ENCODE peak calls at places on chromosomes 7 and 10, in nine cellular contexts. E, S, M, K, C, G, O, Q and B are unnamed samples.

GRCh38 chr10:7027913-7028808 is 382.7 kb downstream of the SFMBT2 start:
- DNase-seq in Q (no peak), C (no peak), G (no peak), S (no peak), K (no peak), M (no peak), O (no peak), E (no peak), B (no peak)

GRCh38 chr10:71424496-71425194 is 27.9 kb downstream of the CDH23 start:
- DNase-seq in C (no peak), G (no peak), O (no peak), M (peak), K (no peak), E (peak), Q (no peak), S (no peak), B (no peak)

GRCh38 chr10:33799281-33799943 is 464.9 kb upstream of the NRP1 start:
- DNase-seq in C (no peak), E (no peak), M (no peak), Q (no peak), O (no peak), K (no peak), G (no peak), S (no peak), B (no peak)

GRCh38 chr10:109912335-109913282 is 10.7 kb downstream of the XPNPEP1 start:
- DNase-seq in G (no peak), C (peak), Q (no peak), K (no peak), E (no peak), S (no peak), O (no peak), M (no peak), B (no peak)

GRCh38 chr7:2046581-2047271 is 186.0 kb downstream of the MAD1L1 start:
- DNase-seq in S (no peak), K (no peak), O (peak), Q (no peak), G (no peak), E (peak), M (peak), C (no peak), B (no peak)

GRCh38 chr10:62633976-62634375 is 170.5 kb upstream of the ADO start:
- DNase-seq in M (no peak), C (no peak), Q (no peak), G (no peak), O (no peak), S (no peak), E (no peak), K (no peak), B (no peak)

GRCh38 chr7:150476819-150477631 is 26.6 kb downstream of the GIMAP8 start:
- DNase-seq in Q (no peak), E (no peak), C (no peak), M (no peak), S (no peak), G (no peak), K (no peak), O (no peak), B (no peak)

GRCh38 chr10:110414563-110415309 is 83.0 kb upstream of the DUSP5 start:
- DNase-seq in K (peak), M (peak), C (peak), G (peak), Q (peak), O (no peak), E (no peak), S (no peak), B (no peak)

GRCh38 chr10:3955954-3956617 is 171.1 kb upstream of the KLF6 start:
- DNase-seq in K (no peak), O (no peak), S (no peak), Q (no peak), E (no peak), C (no peak), G (no peak), M (no peak), B (no peak)

GRCh38 chr10:130661419-130661818 is 525.2 kb downstream of the GLRX3 start:
- DNase-seq in S (no peak), Q (no peak), E (no peak), O (no peak), M (no peak), G (no peak), C (no peak), K (no peak), B (no peak)

GRCh38 chr7:83166-83840 is 109.1 kb upstream of the FAM20C start:
- DNase-seq in E (peak), Q (no peak), G (no peak), O (no peak), K (no peak), C (no peak), S (peak), M (peak), B (no peak)

GRCh38 chr7:91571601-91572000 is 307.4 kb downstream of the FZD1 start:
- DNase-seq in S (no peak), Q (no peak), M (no peak), K (no peak), G (no peak), O (no peak), E (no peak), C (no peak), B (no peak)

GRCh38 chr7:65471587-65471986 is 97.9 kb downstream of the ZNF92 start:
- DNase-seq in G (no peak), O (no peak), M (no peak), Q (no peak), C (no peak), E (no peak), K (no peak), S (no peak), B (no peak)

GRCh38 chr7:537911-538634 is 18.4 kb upstream of the PDGFA start:
- DNase-seq in M (peak), S (no peak), Q (no peak), E (peak), K (no peak), O (no peak), G (no peak), C (no peak), B (no peak)

GRCh38 chr7:102150266-102150665 is 136.4 kb upstream of the SH2B2 start:
- DNase-seq in S (no peak), E (no peak), M (no peak), C (no peak), K (no peak), G (no peak), O (no peak), Q (no peak), B (no peak)

GRCh38 chr7:27814054-27814453 is 74.1 kb downstream of the TAX1BP1 start:
- DNase-seq in E (no peak), S (no peak), O (no peak), Q (no peak), M (no peak), C (no peak), G (no peak), K (no peak), B (no peak)